ENCODE peak calls at places on chromosomes 3 and 15, in nine cellular contexts. F is tibial artery, Z is OCI-LY7, L is Peyer's patch, H is tibial nerve, D is hepatocyte, Y is neuronal stem cell, G is psoas muscle, N is breast epithelium. A is an unnamed sample. For H3K4me1, the result is how much of the 10 kb centered on the place peaks cover.

GRCh38 chr15:83206971-83207621 is 527 bp downstream of the HDGFL3 start:
- DNase-seq in D (peak), H (peak), L (no peak), Y (peak), Z (peak), G (peak), N (no peak), F (peak), A (peak)

GRCh38 chr3:129627350-129628168 is 21.1 kb upstream of the PLXND1 start:
- DNase-seq in N (peak), L (peak), Z (peak), Y (peak), G (peak), F (peak), D (peak), H (no peak), A (peak)

GRCh38 chr3:186815490-186815889 is 9.2 kb upstream of the RFC4 start:
- DNase-seq in G (no peak), N (no peak), Z (no peak), H (no peak), L (no peak), Y (no peak), D (no peak), F (no peak), A (peak)

GRCh38 chr3:160448845-160449659 is 534 bp downstream of the TRIM59 start:
- DNase-seq in Z (peak), D (no peak), L (no peak), N (no peak), Y (peak), F (no peak), H (no peak), G (no peak), A (peak)

GRCh38 chr3:109643590-109643989 is 306.2 kb upstream of the DPPA4 start:
- DNase-seq in Z (no peak), N (no peak), H (no peak), L (no peak), Y (no peak), D (no peak), F (no peak), G (no peak), A (peak)

GRCh38 chr3:195268608-195269309 is 2.2 kb downstream of the XXYLT1 start:
- DNase-seq in D (no peak), Z (no peak), N (no peak), H (no peak), Y (no peak), L (no peak), G (no peak), F (no peak), A (no peak)

GRCh38 chr3:16136042-16136441 is 38.4 kb upstream of the GALNT15 start:
- DNase-seq in G (no peak), Y (no peak), F (peak), L (no peak), H (no peak), N (peak), Z (no peak), D (no peak), A (peak)

GRCh38 chr3:7144696-7145308 is 283.9 kb downstream of the GRM7 start:
- DNase-seq in D (peak), Z (peak), N (no peak), H (no peak), L (no peak), G (no peak), F (no peak), Y (peak), A (peak)

GRCh38 chr3:47482411-47482810 is 6.7 kb upstream of the SCAP start:
- DNase-seq in F (no peak), N (no peak), Z (no peak), Y (no peak), G (no peak), H (no peak), D (no peak), L (no peak), A (no peak)

GRCh38 chr3:146972726-146973125 is 367.6 kb upstream of the PLSCR5 start:
- DNase-seq in Y (no peak), F (no peak), G (no peak), Z (no peak), H (no peak), N (no peak), L (no peak), D (no peak), A (peak)

GRCh38 chr3:52090131-52090548 is 33.8 kb upstream of the DUSP7 start:
- DNase-seq in Z (no peak), F (peak), G (peak), N (no peak), H (peak), L (no peak), Y (no peak), D (peak), A (no peak)

GRCh38 chr3:114451051-114451451 is 157.2 kb downstream of the TIGIT start:
- DNase-seq in D (no peak), N (no peak), F (no peak), H (no peak), Z (peak), Y (no peak), L (peak), G (no peak), A (peak)

GRCh38 chr3:46659285-46659684 is 34.2 kb downstream of the ALS2CL start:
- DNase-seq in N (no peak), Z (no peak), H (no peak), F (no peak), Y (no peak), D (no peak), G (no peak), L (no peak), A (no peak)

GRCh38 chr3:4730734-4731133 is 237.6 kb downstream of the ITPR1 start:
- DNase-seq in N (no peak), L (no peak), F (no peak), D (no peak), Y (no peak), G (peak), Z (no peak), H (no peak), A (no peak)

GRCh38 chr15:91528811-91529210 is 324.7 kb upstream of the SLCO3A1 start:
- DNase-seq in Y (no peak), Z (no peak), D (no peak), F (no peak), N (no peak), G (no peak), L (no peak), H (no peak), A (no peak)

GRCh38 chr3:105355355-105356063 is 11.2 kb upstream of the ALCAM start:
- DNase-seq in N (no peak), L (no peak), G (no peak), H (no peak), D (no peak), Y (no peak), F (no peak), Z (no peak), A (no peak)

GRCh38 chr3:186052096-186052495 is 56.8 kb downstream of the ETV5 start:
- DNase-seq in N (no peak), H (no peak), D (no peak), G (no peak), F (no peak), Z (no peak), L (no peak), Y (no peak), A (no peak)

GRCh38 chr3:123749716-123750115 is 134.4 kb downstream of the MYLK start:
- DNase-seq in D (no peak), Z (no peak), Y (no peak), G (no peak), H (no peak), F (no peak), L (no peak), N (no peak), A (no peak)

GRCh38 chr15:70478251-70478990 is 284.9 kb downstream of the UACA start:
- DNase-seq in Z (peak), N (no peak), G (no peak), L (peak), D (no peak), H (no peak), F (peak), Y (no peak), A (no peak)

GRCh38 chr3:61967019-61967418 is 405.6 kb downstream of the PTPRG start:
- DNase-seq in F (no peak), L (no peak), H (no peak), G (no peak), D (no peak), Y (no peak), N (no peak), Z (no peak), A (no peak)

GRCh38 chr3:36058404-36059035 is 321.8 kb upstream of the STAC start:
- DNase-seq in D (no peak), Y (no peak), N (no peak), F (no peak), G (no peak), Z (no peak), H (no peak), L (no peak), A (no peak)

GRCh38 chr3:148881286-148881685 is 16.2 kb downstream of the CPA3 start:
- DNase-seq in L (no peak), G (no peak), Z (no peak), Y (no peak), N (no peak), H (no peak), D (no peak), F (no peak), A (no peak)

GRCh38 chr3:100590114-100590839 is 19.1 kb upstream of the ADGRG7 start:
- DNase-seq in N (peak), L (peak), Y (peak), H (peak), D (peak), F (peak), G (no peak), Z (peak), A (peak)

GRCh38 chr15:23504003-23504402 is 57.0 kb upstream of the GOLGA6L2 start:
- DNase-seq in D (no peak), Z (no peak), F (no peak), Y (no peak), L (no peak), H (no peak), N (no peak), G (no peak), A (no peak)

GRCh38 chr3:123352134-123352554 is 96.7 kb downstream of the ADCY5 start:
- DNase-seq in N (no peak), D (no peak), F (no peak), Y (no peak), L (no peak), G (no peak), Z (no peak), H (no peak), A (no peak)

GRCh38 chr15:29556385-29556784 is 265.9 kb downstream of the TJP1 start:
- DNase-seq in Z (no peak), F (no peak), N (no peak), H (no peak), Y (no peak), L (no peak), G (no peak), D (no peak), A (no peak)

GRCh38 chr3:20043398-20043797 is 3.2 kb downstream of the KAT2B start:
- DNase-seq in F (peak), Z (peak), Y (no peak), N (peak), H (peak), D (peak), G (peak), L (peak), A (peak)

GRCh38 chr3:148532326-148532725 is 165.4 kb upstream of the AGTR1 start:
- DNase-seq in D (no peak), L (no peak), Y (no peak), H (no peak), G (no peak), Z (no peak), F (no peak), N (no peak), A (no peak)

GRCh38 chr15:38217181-38217580 is 35.5 kb upstream of the SPRED1 start:
- DNase-seq in Y (no peak), H (no peak), F (no peak), D (no peak), G (no peak), L (no peak), Z (peak), N (no peak), A (no peak)

GRCh38 chr3:66823010-66823399 is 175.1 kb upstream of the KBTBD8 start:
- DNase-seq in H (no peak), L (no peak), Y (no peak), Z (no peak), D (no peak), N (no peak), F (no peak), G (no peak), A (no peak)

GRCh38 chr3:151909720-151910405 is 36.4 kb downstream of the SUCNR1 start:
- DNase-seq in Y (no peak), D (no peak), L (no peak), F (no peak), G (no peak), N (no peak), Z (no peak), H (no peak), A (no peak)

GRCh38 chr3:72890166-72890925 is 2.5 kb downstream of the GXYLT2 start:
- DNase-seq in L (no peak), Y (no peak), G (no peak), Z (no peak), D (no peak), F (no peak), H (no peak), N (no peak), A (no peak)

GRCh38 chr3:72887378-72887722 is 496 bp upstream of the GXYLT2 start:
- DNase-seq in F (no peak), Y (no peak), G (no peak), N (no peak), L (no peak), Z (no peak), H (no peak), D (no peak), A (no peak)

GRCh38 chr3:72887723-72888545 is at the start of gene GXYLT2:
- DNase-seq in F (peak), N (no peak), Z (peak), D (peak), G (peak), Y (peak), H (peak), L (peak), A (peak)

GRCh38 chr3:72889310-72890165 is 1.7 kb downstream of the GXYLT2 start:
- DNase-seq in H (no peak), D (no peak), Y (no peak), G (no peak), F (no peak), N (no peak), Z (no peak), L (no peak), A (no peak)

GRCh38 chr3:72888546-72889309 is 882 bp downstream of the GXYLT2 start:
- DNase-seq in D (no peak), Z (no peak), Y (peak), H (no peak), N (no peak), G (no peak), F (no peak), L (no peak), A (peak)
- H3K4me3 ChIP-seq in D (peak), Z (no peak), Y (no peak), H (peak), N (peak), G (peak), F (peak), L (peak), A (peak)

GRCh38 chr3:50625131-50625878 is 8.4 kb downstream of the MAPKAPK3 start:
- DNase-seq in Z (no peak), F (no peak), D (no peak), Y (peak), G (no peak), L (no peak), N (no peak), H (no peak), A (no peak)
- H3K4me1 ChIP-seq in Z (under half), F (under half), D (under half), Y (under half), G (half or more), L (under half), N (under half), H (under half), A (under half)

DNA sequence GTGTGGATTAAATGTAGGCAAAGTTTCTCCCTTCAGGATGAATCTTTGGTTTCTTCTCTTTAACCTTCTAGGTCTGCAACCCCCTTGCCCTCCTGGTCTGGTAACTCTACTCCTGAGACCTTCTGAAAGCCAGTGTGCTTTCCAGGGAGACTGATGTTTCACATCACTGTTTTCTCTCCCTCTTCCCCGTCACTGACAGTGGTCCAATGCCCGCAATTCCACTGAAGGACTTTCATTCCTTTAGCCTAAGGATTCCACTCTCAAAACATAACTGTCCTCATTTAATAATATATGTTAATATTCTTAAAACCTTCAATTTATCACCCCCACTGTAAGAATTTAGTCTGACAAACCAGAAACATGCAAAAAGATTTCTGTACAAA is 101.5 kb upstream of the CPNE4 start:
- DNase-seq in F (no peak), Y (no peak), H (no peak), Z (no peak), D (no peak), G (no peak), N (no peak), L (no peak), A (no peak)
- H3K4me3 ChIP-seq in F (no peak), Y (no peak), H (no peak), Z (no peak), D (no peak), G (no peak), N (no peak), L (no peak), A (no peak)

GRCh38 chr15:45373961-45374360 is 4.4 kb downstream of the GATM start:
- DNase-seq in Z (no peak), Y (no peak), N (no peak), G (no peak), H (no peak), D (no peak), F (no peak), L (no peak), A (no peak)
- H3K4me1 ChIP-seq in Z (under half), Y (under half), N (under half), G (under half), H (half or more), D (under half), F (under half), L (under half), A (under half)